ENCODE peak calls at places on chromosomes 4 and X, in seven cellular contexts. One of them, this sample, is unnamed.

GRCh38 chrX:108090474-108091265 is 672 bp downstream of the PSMD10 start:
- DNase-seq in Peyer's patch: no peak
- DNase-seq in ovary: no peak
- DNase-seq in stomach: no peak
- DNase-seq in heart left ventricle: no peak
- DNase-seq in body of pancreas: no peak
- DNase-seq in spleen: no peak
- DNase-seq in this sample: no peak

GRCh38 chrX:53594354-53594753 is 92.2 kb downstream of the HUWE1 start:
- DNase-seq in stomach: no peak
- DNase-seq in spleen: no peak
- DNase-seq in ovary: no peak
- DNase-seq in heart left ventricle: no peak
- DNase-seq in Peyer's patch: no peak
- DNase-seq in body of pancreas: no peak
- DNase-seq in this sample: no peak

GRCh38 chr4:165404696-165405095 is 25.9 kb downstream of the CPE start:
- DNase-seq in stomach: no peak
- DNase-seq in spleen: no peak
- DNase-seq in heart left ventricle: no peak
- DNase-seq in ovary: no peak
- DNase-seq in Peyer's patch: no peak
- DNase-seq in body of pancreas: no peak
- DNase-seq in this sample: no peak

GRCh38 chrX:75067931-75068330 is 88.2 kb downstream of the ABCB7 start:
- DNase-seq in Peyer's patch: no peak
- DNase-seq in stomach: no peak
- DNase-seq in heart left ventricle: no peak
- DNase-seq in spleen: no peak
- DNase-seq in body of pancreas: no peak
- DNase-seq in ovary: no peak
- DNase-seq in this sample: no peak

GRCh38 chrX:826026-826425 is 195.4 kb downstream of the SHOX start:
- DNase-seq in body of pancreas: no peak
- DNase-seq in heart left ventricle: no peak
- DNase-seq in ovary: no peak
- DNase-seq in Peyer's patch: no peak
- DNase-seq in stomach: no peak
- DNase-seq in spleen: no peak
- DNase-seq in this sample: no peak

GRCh38 chrX:15946783-15947550 is 92.4 kb upstream of the AP1S2 start:
- DNase-seq in heart left ventricle: no peak
- DNase-seq in spleen: no peak
- DNase-seq in Peyer's patch: no peak
- DNase-seq in body of pancreas: no peak
- DNase-seq in ovary: no peak
- DNase-seq in stomach: no peak
- DNase-seq in this sample: no peak

GRCh38 chrX:130482871-130483270 is 81.1 kb downstream of the RBMX2 start:
- DNase-seq in stomach: no peak
- DNase-seq in heart left ventricle: no peak
- DNase-seq in Peyer's patch: no peak
- DNase-seq in ovary: no peak
- DNase-seq in body of pancreas: no peak
- DNase-seq in spleen: no peak
- DNase-seq in this sample: no peak

GRCh38 chr4:22238742-22239141 is 277.1 kb downstream of the ADGRA3 start:
- DNase-seq in body of pancreas: no peak
- DNase-seq in ovary: no peak
- DNase-seq in Peyer's patch: no peak
- DNase-seq in heart left ventricle: no peak
- DNase-seq in spleen: no peak
- DNase-seq in stomach: no peak
- DNase-seq in this sample: no peak

GRCh38 chr4:41257901-41258300 is 1.2 kb downstream of the UCHL1 start:
- DNase-seq in ovary: no peak
- DNase-seq in heart left ventricle: no peak
- DNase-seq in stomach: no peak
- DNase-seq in spleen: no peak
- DNase-seq in body of pancreas: no peak
- DNase-seq in Peyer's patch: no peak
- DNase-seq in this sample: no peak

GRCh38 chr4:85520765-85521749 is 46.1 kb downstream of the ARHGAP24 start:
- DNase-seq in ovary: no peak
- DNase-seq in heart left ventricle: peak; percentile 85
- DNase-seq in spleen: no peak
- DNase-seq in Peyer's patch: no peak
- DNase-seq in stomach: no peak
- DNase-seq in body of pancreas: no peak
- DNase-seq in this sample: no peak

GRCh38 chr4:55554453-55555030 is 7.8 kb upstream of the CLOCK start:
- DNase-seq in ovary: no peak
- DNase-seq in spleen: no peak
- DNase-seq in stomach: no peak
- DNase-seq in Peyer's patch: no peak
- DNase-seq in body of pancreas: no peak
- DNase-seq in heart left ventricle: no peak
- DNase-seq in this sample: no peak

GRCh38 chr4:151569650-151570049 is 160.7 kb downstream of the FHIP1A start:
- DNase-seq in body of pancreas: peak; percentile 18
- DNase-seq in spleen: no peak
- DNase-seq in stomach: no peak
- DNase-seq in heart left ventricle: peak; percentile 36
- DNase-seq in ovary: no peak
- DNase-seq in Peyer's patch: no peak
- DNase-seq in this sample: no peak

GRCh38 chrX:148135738-148136137 is 154.6 kb downstream of the FMR1NB start:
- DNase-seq in heart left ventricle: no peak
- DNase-seq in Peyer's patch: no peak
- DNase-seq in body of pancreas: no peak
- DNase-seq in ovary: no peak
- DNase-seq in spleen: no peak
- DNase-seq in stomach: no peak
- DNase-seq in this sample: no peak

GRCh38 chrX:78625292-78625909 is 33.7 kb downstream of the RTL3 start:
- DNase-seq in spleen: no peak
- DNase-seq in Peyer's patch: no peak
- DNase-seq in ovary: no peak
- DNase-seq in stomach: no peak
- DNase-seq in body of pancreas: no peak
- DNase-seq in heart left ventricle: no peak
- DNase-seq in this sample: no peak

GRCh38 chrX:107710617-107711391 is 64.8 kb downstream of the TSC22D3 start:
- DNase-seq in spleen: peak; percentile 35
- DNase-seq in body of pancreas: peak; percentile 54
- DNase-seq in stomach: no peak
- DNase-seq in ovary: no peak
- DNase-seq in Peyer's patch: no peak
- DNase-seq in heart left ventricle: no peak
- DNase-seq in this sample: peak; percentile 92

GRCh38 chr4:142043509-142043908 is 407.1 kb downstream of the IL15 start:
- DNase-seq in stomach: no peak
- DNase-seq in Peyer's patch: no peak
- DNase-seq in spleen: no peak
- DNase-seq in heart left ventricle: no peak
- DNase-seq in ovary: no peak
- DNase-seq in body of pancreas: no peak
- DNase-seq in this sample: no peak

GRCh38 chrX:47145408-47146120 is 543 bp downstream of the RBM10 start:
- DNase-seq in heart left ventricle: no peak
- DNase-seq in body of pancreas: no peak
- DNase-seq in ovary: no peak
- DNase-seq in spleen: peak; percentile 74
- DNase-seq in Peyer's patch: no peak
- DNase-seq in stomach: no peak
- DNase-seq in this sample: no peak

GRCh38 chr4:61805979-61806378 is 605.9 kb downstream of the ADGRL3 start:
- DNase-seq in spleen: no peak
- DNase-seq in ovary: no peak
- DNase-seq in heart left ventricle: no peak
- DNase-seq in body of pancreas: no peak
- DNase-seq in Peyer's patch: no peak
- DNase-seq in stomach: no peak
- DNase-seq in this sample: no peak

GRCh38 chr4:2256156-2256731 is 5.7 kb downstream of the MXD4 start:
- DNase-seq in stomach: peak; percentile 67
- DNase-seq in body of pancreas: peak; percentile 26
- DNase-seq in heart left ventricle: peak; percentile 65
- DNase-seq in Peyer's patch: no peak
- DNase-seq in spleen: peak; percentile 77
- DNase-seq in ovary: peak; percentile 50
- DNase-seq in this sample: peak; percentile 87

GRCh38 chrX:132953358-132953757 is 5.1 kb downstream of the HS6ST2 start:
- DNase-seq in stomach: no peak
- DNase-seq in heart left ventricle: no peak
- DNase-seq in spleen: no peak
- DNase-seq in ovary: no peak
- DNase-seq in body of pancreas: no peak
- DNase-seq in Peyer's patch: no peak
- DNase-seq in this sample: no peak

GRCh38 chrX:49286581-49286980 is 16.9 kb upstream of the GAGE10 start:
- DNase-seq in stomach: no peak
- DNase-seq in Peyer's patch: no peak
- DNase-seq in spleen: no peak
- DNase-seq in ovary: no peak
- DNase-seq in body of pancreas: no peak
- DNase-seq in heart left ventricle: no peak
- DNase-seq in this sample: no peak
- H3K4me3 ChIP-seq in stomach: no peak overlapping the region
- H3K4me3 ChIP-seq in Peyer's patch: no peak overlapping the region
- H3K4me3 ChIP-seq in spleen: no peak overlapping the region
- H3K4me3 ChIP-seq in ovary: no peak overlapping the region
- H3K4me3 ChIP-seq in body of pancreas: no peak overlapping the region
- H3K4me3 ChIP-seq in heart left ventricle: no peak overlapping the region
- H3K4me3 ChIP-seq in this sample: no peak overlapping the region

GRCh38 chr4:84177831-84178230 is 321.3 kb downstream of the NKX6-1 start:
- DNase-seq in Peyer's patch: no peak
- DNase-seq in stomach: no peak
- DNase-seq in ovary: no peak
- DNase-seq in body of pancreas: no peak
- DNase-seq in spleen: no peak
- DNase-seq in heart left ventricle: no peak
- DNase-seq in this sample: no peak

GRCh38 chr4:84176061-84176460 is 323.0 kb downstream of the NKX6-1 start:
- DNase-seq in spleen: no peak
- DNase-seq in Peyer's patch: no peak
- DNase-seq in heart left ventricle: no peak
- DNase-seq in stomach: no peak
- DNase-seq in ovary: no peak
- DNase-seq in body of pancreas: no peak
- DNase-seq in this sample: no peak

GRCh38 chr4:84179413-84179812 is 319.7 kb downstream of the NKX6-1 start:
- DNase-seq in spleen: no peak
- DNase-seq in body of pancreas: no peak
- DNase-seq in stomach: no peak
- DNase-seq in heart left ventricle: no peak
- DNase-seq in Peyer's patch: no peak
- DNase-seq in ovary: no peak
- DNase-seq in this sample: no peak
- TF ChIP-seq POLR2A in spleen: no peak
- TF ChIP-seq POLR2A in body of pancreas: no peak
- TF ChIP-seq POLR2A in stomach: no peak
- TF ChIP-seq POLR2A in heart left ventricle: no peak
- TF ChIP-seq POLR2A in Peyer's patch: no peak
- TF ChIP-seq POLR2A in ovary: no peak
- TF ChIP-seq POLR2A in this sample: no peak

DNA sequence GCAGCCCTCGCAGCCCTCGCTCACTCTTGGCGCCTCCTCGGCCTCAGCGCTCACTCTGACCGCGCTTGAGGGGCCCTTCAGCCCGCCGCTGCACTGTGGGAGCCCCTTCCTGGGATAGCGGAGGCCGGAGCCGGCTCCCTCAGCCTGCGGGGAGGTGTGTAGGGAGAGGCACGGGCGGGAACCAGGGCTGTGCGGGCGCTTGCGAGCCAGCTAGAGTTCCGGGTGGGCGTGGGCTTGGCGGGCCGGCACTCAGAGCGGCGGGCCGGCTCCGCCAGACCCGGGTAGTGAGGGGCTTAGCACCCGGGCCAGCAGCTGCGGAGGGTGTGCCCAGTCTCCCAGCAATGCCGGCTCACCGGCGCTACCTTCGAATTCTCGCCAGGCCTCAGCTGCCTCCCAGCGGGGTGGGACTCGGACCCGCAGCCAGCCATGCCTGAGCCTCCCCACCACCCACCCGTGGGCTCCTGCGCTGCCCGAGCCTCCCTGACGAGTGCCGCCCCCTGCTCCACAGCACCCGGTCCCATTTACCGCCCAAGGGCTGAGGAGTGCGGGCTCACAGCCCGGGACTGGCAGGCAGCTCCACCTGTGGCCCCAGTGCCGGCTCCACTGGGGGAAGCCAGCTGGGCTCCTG is 1.4 kb upstream of the AADAT start:
- DNase-seq in heart left ventricle: no peak
- DNase-seq in body of pancreas: no peak
- DNase-seq in stomach: no peak
- DNase-seq in ovary: no peak
- DNase-seq in Peyer's patch: no peak
- DNase-seq in spleen: no peak
- DNase-seq in this sample: no peak
- H3K4me3 ChIP-seq in heart left ventricle: no peak overlapping the region
- H3K4me3 ChIP-seq in body of pancreas: no peak overlapping the region
- H3K4me3 ChIP-seq in stomach: peak overlapping the region; percentile 24
- H3K4me3 ChIP-seq in ovary: no peak overlapping the region
- H3K4me3 ChIP-seq in Peyer's patch: no peak overlapping the region
- H3K4me3 ChIP-seq in spleen: no peak overlapping the region
- H3K4me3 ChIP-seq in this sample: no peak overlapping the region

GRCh38 chrX:45771560-45772340 is 571.1 kb upstream of the DIPK2B start:
- DNase-seq in Peyer's patch: peak; percentile 50
- DNase-seq in heart left ventricle: no peak
- DNase-seq in ovary: no peak
- DNase-seq in body of pancreas: no peak
- DNase-seq in spleen: peak; percentile 86
- DNase-seq in stomach: peak; percentile 47
- DNase-seq in this sample: no peak

GRCh38 chrX:45768666-45769065 is 568.0 kb upstream of the DIPK2B start:
- DNase-seq in Peyer's patch: no peak
- DNase-seq in stomach: no peak
- DNase-seq in heart left ventricle: no peak
- DNase-seq in ovary: no peak
- DNase-seq in body of pancreas: no peak
- DNase-seq in spleen: no peak
- DNase-seq in this sample: no peak

GRCh38 chrX:45769919-45770582 is 569.4 kb upstream of the DIPK2B start:
- DNase-seq in body of pancreas: peak; percentile 46
- DNase-seq in Peyer's patch: peak; percentile 74
- DNase-seq in ovary: peak; percentile 69
- DNase-seq in heart left ventricle: peak; percentile 67
- DNase-seq in stomach: peak; percentile 56
- DNase-seq in spleen: peak; percentile 86
- DNase-seq in this sample: peak; percentile 92

GRCh38 chrX:45774961-45775360 is 574.3 kb upstream of the DIPK2B start:
- DNase-seq in Peyer's patch: no peak
- DNase-seq in ovary: peak; percentile 31
- DNase-seq in heart left ventricle: peak; percentile 41
- DNase-seq in spleen: no peak
- DNase-seq in body of pancreas: no peak
- DNase-seq in stomach: no peak
- DNase-seq in this sample: no peak

DNA sequence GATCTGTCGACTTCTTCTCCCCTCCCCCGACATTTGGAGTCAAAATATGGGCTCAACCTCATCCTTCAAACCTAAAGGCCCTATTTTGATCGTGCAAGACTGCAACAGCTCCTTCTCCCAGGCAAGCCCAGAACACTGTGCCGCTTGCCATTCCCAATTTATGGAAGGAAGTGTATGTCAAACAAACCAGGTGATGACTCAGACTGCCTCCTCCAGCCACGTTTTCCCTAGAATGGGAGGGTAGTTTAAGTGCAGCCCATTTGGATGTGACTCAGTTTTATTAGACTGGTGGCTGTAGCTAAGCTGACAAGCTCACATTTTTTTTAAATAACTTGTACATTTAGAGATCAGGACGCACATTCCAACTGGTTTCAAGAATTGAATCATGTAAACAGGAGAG is 570.4 kb upstream of the DIPK2B start:
- DNase-seq in stomach: peak; percentile 39
- DNase-seq in spleen: no peak
- DNase-seq in heart left ventricle: no peak
- DNase-seq in Peyer's patch: peak; percentile 49
- DNase-seq in body of pancreas: no peak
- DNase-seq in ovary: peak; percentile 13
- DNase-seq in this sample: no peak
- TF ChIP-seq POLR2A in stomach: peak; percentile 35
- TF ChIP-seq POLR2A in spleen: no peak
- TF ChIP-seq POLR2A in heart left ventricle: no peak
- TF ChIP-seq POLR2A in Peyer's patch: peak; percentile 15
- TF ChIP-seq POLR2A in body of pancreas: no peak
- TF ChIP-seq POLR2A in ovary: no peak
- TF ChIP-seq POLR2A in this sample: no peak

This sample was measured in esophagus muscularis mucosa.